ENCODE peak calls at places on chromosomes 2 and 18, in nine cellular contexts. One of them, this sample, is unnamed.

GRCh38 chr2:30321466-30321865 is 90.1 kb downstream of the LBH start:
- DNase-seq in substantia nigra: no peak
- DNase-seq in RPMI8226: no peak
- DNase-seq in heart right ventricle: no peak
- DNase-seq in Jurkat, Clone E6-1: no peak
- DNase-seq in NCI-H345: no peak
- DNase-seq in aorta: no peak
- DNase-seq in activated CD4-positive, alpha-beta T cell treated with anti-CD3 and anti-CD28 coated beads, Interleukin-2, amount 50 U/mL, for 1 hour: no peak
- DNase-seq in BJ: no peak
- DNase-seq in this sample: no peak

GRCh38 chr2:108924444-108925251 is 64.4 kb downstream of the EDAR start:
- DNase-seq in substantia nigra: no peak
- DNase-seq in RPMI8226: no peak
- DNase-seq in heart right ventricle: no peak
- DNase-seq in Jurkat, Clone E6-1: no peak
- DNase-seq in NCI-H345: no peak
- DNase-seq in aorta: no peak
- DNase-seq in activated CD4-positive, alpha-beta T cell treated with anti-CD3 and anti-CD28 coated beads, Interleukin-2, amount 50 U/mL, for 1 hour: no peak
- DNase-seq in BJ: no peak
- DNase-seq in this sample: no peak

GRCh38 chr2:178871536-178871935 is 64.3 kb upstream of the TTN start:
- DNase-seq in substantia nigra: no peak
- DNase-seq in RPMI8226: no peak
- DNase-seq in heart right ventricle: no peak
- DNase-seq in Jurkat, Clone E6-1: peak
- DNase-seq in NCI-H345: no peak
- DNase-seq in aorta: no peak
- DNase-seq in activated CD4-positive, alpha-beta T cell treated with anti-CD3 and anti-CD28 coated beads, Interleukin-2, amount 50 U/mL, for 1 hour: no peak
- DNase-seq in BJ: no peak
- DNase-seq in this sample: no peak

GRCh38 chr2:70868970-70869369 is 33.4 kb upstream of the CD207 start:
- DNase-seq in substantia nigra: no peak
- DNase-seq in RPMI8226: no peak
- DNase-seq in heart right ventricle: no peak
- DNase-seq in Jurkat, Clone E6-1: no peak
- DNase-seq in NCI-H345: no peak
- DNase-seq in aorta: no peak
- DNase-seq in activated CD4-positive, alpha-beta T cell treated with anti-CD3 and anti-CD28 coated beads, Interleukin-2, amount 50 U/mL, for 1 hour: no peak
- DNase-seq in BJ: no peak
- DNase-seq in this sample: no peak

GRCh38 chr2:100730290-100730868 is 89.6 kb upstream of the NPAS2 start:
- DNase-seq in substantia nigra: no peak
- DNase-seq in RPMI8226: peak
- DNase-seq in heart right ventricle: peak
- DNase-seq in Jurkat, Clone E6-1: peak
- DNase-seq in NCI-H345: peak
- DNase-seq in aorta: peak
- DNase-seq in activated CD4-positive, alpha-beta T cell treated with anti-CD3 and anti-CD28 coated beads, Interleukin-2, amount 50 U/mL, for 1 hour: peak
- DNase-seq in BJ: no peak
- DNase-seq in this sample: no peak

GRCh38 chr18:34661464-34662087 is 48.5 kb upstream of the DTNA start:
- DNase-seq in substantia nigra: no peak
- DNase-seq in RPMI8226: peak
- DNase-seq in heart right ventricle: no peak
- DNase-seq in Jurkat, Clone E6-1: peak
- DNase-seq in NCI-H345: peak
- DNase-seq in aorta: no peak
- DNase-seq in activated CD4-positive, alpha-beta T cell treated with anti-CD3 and anti-CD28 coated beads, Interleukin-2, amount 50 U/mL, for 1 hour: no peak
- DNase-seq in BJ: no peak
- DNase-seq in this sample: peak

GRCh38 chr2:152571035-152571766 is 146.1 kb downstream of the PRPF40A start:
- DNase-seq in substantia nigra: no peak
- DNase-seq in RPMI8226: no peak
- DNase-seq in heart right ventricle: no peak
- DNase-seq in Jurkat, Clone E6-1: no peak
- DNase-seq in NCI-H345: no peak
- DNase-seq in aorta: no peak
- DNase-seq in activated CD4-positive, alpha-beta T cell treated with anti-CD3 and anti-CD28 coated beads, Interleukin-2, amount 50 U/mL, for 1 hour: no peak
- DNase-seq in BJ: no peak
- DNase-seq in this sample: no peak

GRCh38 chr18:61323951-61324350 is 9.3 kb upstream of the CDH20 start:
- DNase-seq in substantia nigra: no peak
- DNase-seq in RPMI8226: no peak
- DNase-seq in heart right ventricle: no peak
- DNase-seq in Jurkat, Clone E6-1: no peak
- DNase-seq in NCI-H345: no peak
- DNase-seq in aorta: no peak
- DNase-seq in activated CD4-positive, alpha-beta T cell treated with anti-CD3 and anti-CD28 coated beads, Interleukin-2, amount 50 U/mL, for 1 hour: no peak
- DNase-seq in BJ: no peak
- DNase-seq in this sample: no peak

GRCh38 chr2:240786871-240787311 is 33.1 kb downstream of the KIF1A start:
- DNase-seq in substantia nigra: no peak
- DNase-seq in RPMI8226: no peak
- DNase-seq in heart right ventricle: peak
- DNase-seq in Jurkat, Clone E6-1: no peak
- DNase-seq in NCI-H345: no peak
- DNase-seq in aorta: peak
- DNase-seq in activated CD4-positive, alpha-beta T cell treated with anti-CD3 and anti-CD28 coated beads, Interleukin-2, amount 50 U/mL, for 1 hour: no peak
- DNase-seq in BJ: no peak
- DNase-seq in this sample: no peak

GRCh38 chr2:143034292-143035074 is 94.7 kb upstream of the ARHGAP15 start:
- DNase-seq in substantia nigra: peak
- DNase-seq in RPMI8226: peak
- DNase-seq in heart right ventricle: no peak
- DNase-seq in Jurkat, Clone E6-1: peak
- DNase-seq in NCI-H345: peak
- DNase-seq in aorta: peak
- DNase-seq in activated CD4-positive, alpha-beta T cell treated with anti-CD3 and anti-CD28 coated beads, Interleukin-2, amount 50 U/mL, for 1 hour: peak
- DNase-seq in BJ: peak
- DNase-seq in this sample: peak

GRCh38 chr2:196074631-196075030 is 6.0 kb upstream of the DNAH7 start:
- DNase-seq in substantia nigra: no peak
- DNase-seq in RPMI8226: no peak
- DNase-seq in heart right ventricle: no peak
- DNase-seq in Jurkat, Clone E6-1: no peak
- DNase-seq in NCI-H345: no peak
- DNase-seq in aorta: no peak
- DNase-seq in activated CD4-positive, alpha-beta T cell treated with anti-CD3 and anti-CD28 coated beads, Interleukin-2, amount 50 U/mL, for 1 hour: no peak
- DNase-seq in BJ: no peak
- DNase-seq in this sample: no peak

GRCh38 chr2:120376679-120377640 is 31.0 kb downstream of the INHBB start:
- DNase-seq in substantia nigra: no peak
- DNase-seq in RPMI8226: no peak
- DNase-seq in heart right ventricle: no peak
- DNase-seq in Jurkat, Clone E6-1: no peak
- DNase-seq in NCI-H345: no peak
- DNase-seq in aorta: peak
- DNase-seq in activated CD4-positive, alpha-beta T cell treated with anti-CD3 and anti-CD28 coated beads, Interleukin-2, amount 50 U/mL, for 1 hour: no peak
- DNase-seq in BJ: no peak
- DNase-seq in this sample: no peak

GRCh38 chr18:43129946-43130523 is 14.6 kb upstream of the RIT2 start:
- DNase-seq in substantia nigra: no peak
- DNase-seq in RPMI8226: peak
- DNase-seq in heart right ventricle: no peak
- DNase-seq in Jurkat, Clone E6-1: peak
- DNase-seq in NCI-H345: no peak
- DNase-seq in aorta: no peak
- DNase-seq in activated CD4-positive, alpha-beta T cell treated with anti-CD3 and anti-CD28 coated beads, Interleukin-2, amount 50 U/mL, for 1 hour: no peak
- DNase-seq in BJ: no peak
- DNase-seq in this sample: no peak

GRCh38 chr2:235898766-235899165 is 269.4 kb downstream of the GBX2 start:
- DNase-seq in substantia nigra: no peak
- DNase-seq in RPMI8226: no peak
- DNase-seq in heart right ventricle: no peak
- DNase-seq in Jurkat, Clone E6-1: no peak
- DNase-seq in NCI-H345: no peak
- DNase-seq in aorta: no peak
- DNase-seq in activated CD4-positive, alpha-beta T cell treated with anti-CD3 and anti-CD28 coated beads, Interleukin-2, amount 50 U/mL, for 1 hour: no peak
- DNase-seq in BJ: no peak
- DNase-seq in this sample: no peak

GRCh38 chr2:192749606-192750200 is 555.0 kb upstream of the TMEFF2 start:
- DNase-seq in substantia nigra: no peak
- DNase-seq in RPMI8226: no peak
- DNase-seq in heart right ventricle: no peak
- DNase-seq in Jurkat, Clone E6-1: no peak
- DNase-seq in NCI-H345: no peak
- DNase-seq in aorta: no peak
- DNase-seq in activated CD4-positive, alpha-beta T cell treated with anti-CD3 and anti-CD28 coated beads, Interleukin-2, amount 50 U/mL, for 1 hour: no peak
- DNase-seq in BJ: no peak
- DNase-seq in this sample: no peak

GRCh38 chr2:61177727-61178549 is 15.9 kb downstream of the C2orf74 start:
- DNase-seq in substantia nigra: peak
- DNase-seq in RPMI8226: peak
- DNase-seq in heart right ventricle: peak
- DNase-seq in Jurkat, Clone E6-1: no peak
- DNase-seq in NCI-H345: peak
- DNase-seq in aorta: peak
- DNase-seq in activated CD4-positive, alpha-beta T cell treated with anti-CD3 and anti-CD28 coated beads, Interleukin-2, amount 50 U/mL, for 1 hour: peak
- DNase-seq in BJ: no peak
- DNase-seq in this sample: peak

GRCh38 chr2:98568161-98568956 is 40.0 kb downstream of the COA5 start:
- DNase-seq in substantia nigra: no peak
- DNase-seq in RPMI8226: no peak
- DNase-seq in heart right ventricle: no peak
- DNase-seq in Jurkat, Clone E6-1: no peak
- DNase-seq in NCI-H345: no peak
- DNase-seq in aorta: no peak
- DNase-seq in activated CD4-positive, alpha-beta T cell treated with anti-CD3 and anti-CD28 coated beads, Interleukin-2, amount 50 U/mL, for 1 hour: no peak
- DNase-seq in BJ: no peak
- DNase-seq in this sample: no peak

GRCh38 chr2:1990724-1991123 is 246.4 kb upstream of the PXDN start:
- DNase-seq in substantia nigra: peak
- DNase-seq in RPMI8226: peak
- DNase-seq in heart right ventricle: peak
- DNase-seq in Jurkat, Clone E6-1: no peak
- DNase-seq in NCI-H345: peak
- DNase-seq in aorta: no peak
- DNase-seq in activated CD4-positive, alpha-beta T cell treated with anti-CD3 and anti-CD28 coated beads, Interleukin-2, amount 50 U/mL, for 1 hour: no peak
- DNase-seq in BJ: no peak
- DNase-seq in this sample: peak

GRCh38 chr2:26273501-26273900 is 28.8 kb downstream of the HADHB start:
- DNase-seq in substantia nigra: no peak
- DNase-seq in RPMI8226: no peak
- DNase-seq in heart right ventricle: no peak
- DNase-seq in Jurkat, Clone E6-1: no peak
- DNase-seq in NCI-H345: no peak
- DNase-seq in aorta: no peak
- DNase-seq in activated CD4-positive, alpha-beta T cell treated with anti-CD3 and anti-CD28 coated beads, Interleukin-2, amount 50 U/mL, for 1 hour: no peak
- DNase-seq in BJ: no peak
- DNase-seq in this sample: no peak

GRCh38 chr2:152336103-152336853 is 1.3 kb downstream of the FMNL2 start:
- DNase-seq in substantia nigra: peak
- DNase-seq in RPMI8226: peak
- DNase-seq in heart right ventricle: peak
- DNase-seq in Jurkat, Clone E6-1: no peak
- DNase-seq in NCI-H345: peak
- DNase-seq in aorta: peak
- DNase-seq in activated CD4-positive, alpha-beta T cell treated with anti-CD3 and anti-CD28 coated beads, Interleukin-2, amount 50 U/mL, for 1 hour: no peak
- DNase-seq in BJ: no peak
- DNase-seq in this sample: no peak